ENCODE peak calls at places on chromosomes 13 and 19, in five cellular contexts. V is transverse colon, F is suprapubic skin, I is GM23338, N is cardiac muscle cell. W is an unnamed sample. For H3K4me1, the result is how much of the 10 kb centered on the place peaks cover.

GRCh38 chr19:38656171-38656981 is 8.9 kb downstream of the ACTN4 start:
- DNase-seq in V (no peak), F (no peak), I (no peak), N (peak), W (no peak)

GRCh38 chr13:51317262-51317661 is 22.2 kb upstream of the SERPINE3 start:
- DNase-seq in V (no peak), F (no peak), I (no peak), N (no peak), W (no peak)

GRCh38 chr13:65638572-65639168 is 1591.5 kb downstream of the PCDH9 start:
- DNase-seq in V (no peak), F (no peak), I (peak), N (peak), W (no peak)

GRCh38 chr19:16180611-16181010 is 4.6 kb upstream of the FAM32A start:
- DNase-seq in V (no peak), F (no peak), I (peak), N (peak), W (no peak)

GRCh38 chr13:21326155-21327030 is 132.7 kb downstream of the ZDHHC20 start:
- DNase-seq in V (peak), F (no peak), I (peak), N (peak), W (no peak)

GRCh38 chr19:20664917-20665781 is 3.8 kb upstream of the ZNF626 start:
- DNase-seq in V (no peak), F (no peak), I (peak), N (peak), W (no peak)

GRCh38 chr13:31431722-31432137 is 232.0 kb downstream of the B3GLCT start:
- DNase-seq in V (peak), F (peak), I (peak), N (peak), W (no peak)

GRCh38 chr13:49998714-49999624 is 2.1 kb downstream of the TRIM13 start:
- DNase-seq in V (no peak), F (no peak), I (peak), N (no peak), W (no peak)

GRCh38 chr13:102972191-102972590 is 94.0 kb downstream of the SLC10A2 start:
- DNase-seq in V (no peak), F (no peak), I (no peak), N (no peak), W (no peak)

GRCh38 chr13:95343944-95344343 is 42.7 kb upstream of the ABCC4 start:
- DNase-seq in V (no peak), F (no peak), I (no peak), N (peak), W (no peak)

GRCh38 chr13:104461049-104461448 is 1394.8 kb upstream of the SLC10A2 start:
- DNase-seq in V (no peak), F (no peak), I (peak), N (no peak), W (no peak)

GRCh38 chr13:107421028-107421427 is 794.3 kb downstream of the LIG4 start:
- DNase-seq in V (no peak), F (no peak), I (no peak), N (peak), W (no peak)

GRCh38 chr19:4064073-4064550 is 2.6 kb downstream of the ZBTB7A start:
- DNase-seq in V (peak), F (no peak), I (no peak), N (peak), W (no peak)

GRCh38 chr13:42239644-42240043 is 32.3 kb upstream of the AKAP11 start:
- DNase-seq in V (no peak), F (no peak), I (no peak), N (no peak), W (no peak)

GRCh38 chr19:53873451-53874383 is 6.0 kb downstream of the MYADM start:
- DNase-seq in V (no peak), F (peak), I (no peak), N (no peak), W (no peak)

GRCh38 chr13:112450567-112451240 is 74.5 kb downstream of the SPACA7 start:
- DNase-seq in V (no peak), F (no peak), I (no peak), N (no peak), W (no peak)

GRCh38 chr19:38727306-38727867 is 16.9 kb downstream of the CAPN12 start:
- DNase-seq in V (no peak), F (no peak), I (no peak), N (no peak), W (no peak)

GRCh38 chr13:109465151-109465550 is 321.2 kb downstream of the IRS2 start:
- DNase-seq in V (no peak), F (no peak), I (no peak), N (no peak), W (no peak)

GRCh38 chr13:80727321-80727975 is 386.5 kb upstream of the SPRY2 start:
- DNase-seq in V (no peak), F (no peak), I (no peak), N (peak), W (no peak)

GRCh38 chr13:110872034-110872767 is 42.7 kb downstream of the ANKRD10 start:
- DNase-seq in V (no peak), F (no peak), I (no peak), N (no peak), W (no peak)

DNA sequence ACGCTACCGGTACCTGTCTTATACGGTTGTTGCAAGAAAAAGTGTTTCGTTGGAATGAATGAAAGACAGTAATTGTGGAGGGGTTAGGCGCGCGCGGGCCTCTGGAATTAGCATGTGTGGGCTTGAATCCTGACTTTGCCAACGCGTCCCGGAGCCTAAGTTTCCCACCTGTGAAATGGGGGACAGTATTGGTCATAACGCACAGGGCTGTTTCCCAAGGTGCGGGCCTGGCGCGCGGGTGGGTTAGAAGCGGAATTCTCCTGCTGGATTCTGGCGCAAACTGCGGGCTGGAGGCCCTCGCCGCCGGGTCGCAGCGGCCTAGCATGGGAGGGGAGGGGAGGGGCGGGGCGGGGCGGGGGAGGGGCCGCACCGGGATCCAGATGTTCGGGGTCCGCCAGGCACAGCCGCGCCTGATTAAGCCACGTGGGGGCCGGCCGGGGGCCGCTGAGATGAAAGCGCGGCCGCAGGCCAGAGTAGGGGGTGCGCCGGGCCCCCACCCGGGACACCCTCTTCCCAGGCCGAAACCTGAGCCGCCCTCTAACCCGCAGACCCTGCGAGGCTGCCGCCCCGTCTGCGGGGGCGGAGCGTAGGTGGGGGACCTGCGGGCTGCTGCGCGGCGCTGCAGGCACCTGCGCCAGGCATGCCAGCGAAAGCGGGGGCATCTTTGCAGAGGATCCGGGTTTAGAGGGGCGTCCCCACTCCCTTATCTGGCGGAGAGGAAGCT is 1.2 kb upstream of the TMEM59L start:
- DNase-seq in V (no peak), F (no peak), I (peak), N (no peak), W (peak)
- H3K4me3 ChIP-seq in V (no peak), F (peak), I (peak), N (peak), W (no peak)

DNA sequence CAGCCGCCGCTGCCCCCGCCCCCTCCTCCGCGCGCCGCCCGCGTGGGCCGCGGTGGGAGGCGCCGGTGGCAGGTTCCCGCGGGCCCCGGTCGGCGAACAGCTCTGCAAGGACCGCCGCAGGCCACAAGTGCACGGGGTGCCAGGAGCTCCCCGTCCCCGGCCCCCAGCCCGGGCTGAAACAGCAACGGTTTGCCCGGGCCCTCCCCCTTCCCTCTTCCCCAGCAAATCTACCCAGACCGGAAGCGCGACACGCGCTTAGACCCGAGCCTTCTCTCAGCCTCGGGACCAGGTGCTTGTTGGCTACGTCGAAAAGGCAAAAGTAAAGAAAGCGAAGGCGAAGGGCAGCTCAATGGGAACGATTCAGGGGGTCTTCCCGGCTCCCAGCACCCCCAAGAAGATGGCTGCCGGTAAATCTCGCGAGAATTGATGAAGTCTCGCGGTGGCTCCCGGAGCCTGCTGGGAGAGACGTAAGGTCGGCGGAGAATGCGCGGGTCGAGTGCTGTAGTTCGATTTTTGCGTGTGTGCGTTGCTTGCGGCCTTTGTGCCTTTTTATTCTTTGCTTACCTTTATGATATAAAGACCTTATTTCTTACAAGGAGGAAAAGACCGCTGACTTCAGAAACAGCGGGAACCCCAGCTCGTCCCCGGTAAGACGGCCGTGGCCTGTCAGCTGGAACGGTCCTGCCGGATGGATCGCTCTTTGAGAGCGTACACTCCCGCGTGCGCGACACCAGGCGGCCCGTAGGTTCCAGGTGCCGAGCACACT is at the start of gene RBM26:
- DNase-seq in V (peak), F (peak), I (peak), N (peak), W (peak)
- TF ChIP-seq CTCF in V (no peak), F (no peak), I (no peak), N (peak), W (no peak)

DNA sequence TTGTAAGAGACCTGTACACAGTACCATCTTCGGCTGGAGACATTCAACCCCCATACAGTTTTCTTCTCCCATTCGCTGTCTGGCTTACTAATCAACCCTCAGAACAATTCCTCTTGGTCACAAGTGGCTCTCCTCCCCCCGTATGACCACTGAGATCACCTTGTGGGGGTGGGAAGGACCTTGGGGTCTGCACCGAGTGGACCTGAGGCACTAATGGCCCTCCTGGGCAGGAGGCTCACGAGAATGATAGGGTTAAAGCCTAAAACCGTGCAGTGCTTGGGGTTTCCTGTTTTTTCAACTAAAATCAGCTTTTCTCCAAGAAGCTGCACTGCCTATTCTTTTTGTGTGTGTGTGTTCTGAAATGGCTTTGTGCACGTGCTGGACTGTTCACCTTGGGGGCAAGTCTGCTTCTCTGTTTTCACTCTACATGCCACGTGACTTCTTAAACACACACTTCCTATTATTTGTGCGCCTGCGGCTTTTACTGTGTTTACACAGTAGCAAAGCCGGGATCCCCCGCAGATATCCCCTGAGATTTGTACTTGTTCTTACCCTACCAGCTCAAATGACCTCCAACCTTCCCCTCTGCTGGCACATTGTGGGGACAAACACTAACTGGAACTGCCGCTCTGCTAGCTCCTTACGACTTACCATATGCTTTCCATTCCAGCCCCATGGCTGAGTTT is 12.3 kb downstream of the RBM26 start:
- DNase-seq in V (peak), F (no peak), I (no peak), N (no peak), W (no peak)
- H3K4me1 ChIP-seq in V (under half), F (under half), I (under half), N (under half), W (under half)

GRCh38 chr19:33771308-33772101 is 25.2 kb upstream of the KCTD15 start:
- DNase-seq in V (peak), F (no peak), I (peak), N (peak), W (no peak)

GRCh38 chr19:33770107-33770506 is 26.6 kb upstream of the KCTD15 start:
- DNase-seq in V (no peak), F (no peak), I (no peak), N (no peak), W (no peak)

GRCh38 chr19:33772858-33773180 is 23.9 kb upstream of the KCTD15 start:
- DNase-seq in V (no peak), F (no peak), I (no peak), N (no peak), W (no peak)

GRCh38 chr19:33773704-33774624 is 22.7 kb upstream of the KCTD15 start:
- DNase-seq in V (no peak), F (no peak), I (no peak), N (no peak), W (no peak)

DNA sequence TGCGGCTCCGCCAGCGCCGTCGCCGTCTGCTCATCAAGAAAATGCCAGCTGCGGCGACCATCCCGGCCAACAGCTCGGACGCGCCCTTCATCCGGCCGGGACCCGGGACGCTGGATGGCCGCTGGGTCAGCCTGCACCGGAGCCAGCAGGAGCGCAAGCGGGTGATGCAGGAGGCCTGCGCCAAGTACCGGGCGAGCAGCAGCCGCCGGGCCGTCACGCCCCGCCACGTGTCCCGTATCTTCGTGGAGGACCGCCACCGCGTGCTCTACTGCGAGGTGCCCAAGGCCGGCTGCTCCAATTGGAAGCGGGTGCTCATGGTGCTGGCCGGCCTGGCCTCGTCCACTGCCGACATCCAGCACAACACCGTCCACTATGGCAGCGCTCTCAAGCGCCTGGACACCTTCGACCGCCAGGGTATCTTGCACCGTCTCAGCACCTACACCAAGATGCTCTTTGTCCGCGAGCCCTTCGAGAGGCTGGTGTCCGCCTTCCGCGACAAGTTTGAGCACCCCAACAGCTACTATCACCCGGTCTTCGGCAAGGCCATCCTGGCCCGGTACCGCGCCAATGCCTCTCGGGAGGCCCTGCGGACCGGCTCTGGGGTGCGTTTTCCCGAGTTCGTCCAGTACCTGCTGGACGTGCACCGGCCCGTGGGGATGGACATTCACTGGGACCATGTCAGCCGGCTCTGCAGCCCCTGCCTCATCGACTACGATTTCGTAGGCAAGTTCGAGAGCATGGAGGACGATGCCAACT is 24.4 kb upstream of the KCTD15 start:
- DNase-seq in V (no peak), F (no peak), I (no peak), N (no peak), W (no peak)
- H3K4me3 ChIP-seq in V (no peak), F (no peak), I (no peak), N (no peak), W (no peak)

W was measured in RWPE2.